ENCODE peak calls at places on chromosomes 3 and 15, in five cellular contexts. V, Z, F, U and R are unnamed samples.

GRCh38 chr15:60379466-60380274 is 18.1 kb downstream of the ANXA2 start:
- DNase-seq in V (no peak), Z (peak; percentile 52), F (no peak), U (no peak), R (no peak)

GRCh38 chr3:187368251-187368733 is at the start of gene RTP4:
- DNase-seq in V (no peak), Z (peak; percentile 31), F (no peak), U (no peak), R (no peak)

GRCh38 chr3:81339040-81339845 is 422.2 kb downstream of the GBE1 start:
- DNase-seq in V (no peak), Z (no peak), F (no peak), U (no peak), R (no peak)

GRCh38 chr15:78353093-78353492 is 12.9 kb downstream of the CRABP1 start:
- DNase-seq in V (no peak), Z (no peak), F (no peak), U (no peak), R (no peak)

GRCh38 chr15:36958611-36959010 is 141.7 kb downstream of the MEIS2 start:
- DNase-seq in V (no peak), Z (no peak), F (no peak), U (no peak), R (no peak)

GRCh38 chr15:69834256-69834655 is 263.5 kb downstream of the TLE3 start:
- DNase-seq in V (no peak), Z (no peak), F (no peak), U (no peak), R (no peak)

GRCh38 chr3:12178091-12178820 is 19.5 kb upstream of the TIMP4 start:
- DNase-seq in V (no peak), Z (peak; percentile 64), F (no peak), U (no peak), R (no peak)

GRCh38 chr3:94159062-94159726 is 96.3 kb downstream of the NSUN3 start:
- DNase-seq in V (no peak), Z (no peak), F (peak; percentile 54), U (no peak), R (no peak)

GRCh38 chr3:12175844-12176453 is 17.2 kb upstream of the TIMP4 start:
- DNase-seq in V (no peak), Z (peak; percentile 58), F (no peak), U (no peak), R (no peak)

GRCh38 chr3:159913712-159914414 is 74.8 kb upstream of the IL12A start:
- DNase-seq in V (no peak), Z (no peak), F (no peak), U (no peak), R (no peak)

GRCh38 chr3:185423178-185423577 is 60.2 kb downstream of the MAP3K13 start:
- DNase-seq in V (no peak), Z (peak; percentile 37), F (no peak), U (no peak), R (no peak)

GRCh38 chr15:69090197-69090948 is 70.1 kb upstream of the GLCE start:
- DNase-seq in V (no peak), Z (peak; percentile 40), F (no peak), U (no peak), R (no peak)

GRCh38 chr3:185330644-185331043 is 32.3 kb upstream of the MAP3K13 start:
- DNase-seq in V (no peak), Z (peak; percentile 32), F (no peak), U (no peak), R (no peak)

GRCh38 chr3:32630266-32630665 is 54.7 kb upstream of the CNOT10 start:
- DNase-seq in V (no peak), Z (no peak), F (no peak), U (no peak), R (no peak)

GRCh38 chr3:12947504-12948369 is 106.4 kb upstream of the RPL32 start:
- DNase-seq in V (no peak), Z (no peak), F (no peak), U (no peak), R (no peak)

GRCh38 chr3:149174901-149175300 is 45.5 kb downstream of the HPS3 start:
- DNase-seq in V (no peak), Z (no peak), F (no peak), U (no peak), R (no peak)

GRCh38 chr3:86785381-86785780 is 205.6 kb downstream of the VGLL3 start:
- DNase-seq in V (no peak), Z (no peak), F (no peak), U (no peak), R (no peak)

GRCh38 chr15:90618330-90619136 is 88.8 kb downstream of the CRTC3 start:
- DNase-seq in V (no peak), Z (no peak), F (no peak), U (peak; percentile 21), R (no peak)

GRCh38 chr3:23810342-23811116 is 4.8 kb downstream of the UBE2E1 start:
- DNase-seq in V (peak; percentile 12), Z (peak; percentile 43), F (no peak), U (no peak), R (peak; percentile 92)

GRCh38 chr3:21117397-21117796 is 633.6 kb downstream of the ZNF385D start:
- DNase-seq in V (no peak), Z (no peak), F (no peak), U (no peak), R (no peak)

GRCh38 chr3:158906749-158907148 is 104.9 kb downstream of the MFSD1 start:
- DNase-seq in V (no peak), Z (no peak), F (no peak), U (no peak), R (no peak)

GRCh38 chr3:56314842-56315241 is 153.4 kb downstream of the ERC2 start:
- DNase-seq in V (no peak), Z (no peak), F (no peak), U (no peak), R (no peak)

GRCh38 chr15:29032776-29033175 is 147.0 kb downstream of the APBA2 start:
- DNase-seq in V (no peak), Z (no peak), F (no peak), U (no peak), R (no peak)

GRCh38 chr3:161295325-161295724 is 74.2 kb downstream of the NMD3 start:
- DNase-seq in V (no peak), Z (no peak), F (no peak), U (no peak), R (no peak)

GRCh38 chr15:88142141-88142540 is 114.4 kb downstream of the NTRK3 start:
- DNase-seq in V (no peak), Z (no peak), F (no peak), U (no peak), R (no peak)

GRCh38 chr3:65785065-65785645 is 253.6 kb downstream of the MAGI1 start:
- DNase-seq in V (no peak), Z (no peak), F (no peak), U (no peak), R (no peak)

GRCh38 chr3:69086133-69086722 is 1.5 kb downstream of the ARL6IP5 start:
- DNase-seq in V (peak; percentile 46), Z (peak; percentile 94), F (peak; percentile 97), U (no peak), R (peak; percentile 95)

GRCh38 chr3:143139786-143140185 is 20.2 kb downstream of the CHST2 start:
- DNase-seq in V (no peak), Z (no peak), F (no peak), U (no peak), R (no peak)